ENCODE peak calls at places on chromosome 3, in five cellular contexts. F, I, S, N and C are unnamed samples.

GRCh38 chr3:43036621-43037331 is 57.7 kb downstream of the GASK1A start:
- DNase-seq in F (no peak), I (no peak), S (no peak), N (no peak), C (no peak)

GRCh38 chr3:79247367-79248103 is 520.3 kb downstream of the ROBO1 start:
- DNase-seq in F (no peak), I (no peak), S (no peak), N (no peak), C (no peak)

GRCh38 chr3:171055336-171056178 is 29.0 kb upstream of the SLC2A2 start:
- DNase-seq in F (peak; percentile 73), I (peak; percentile 11), S (no peak), N (no peak), C (peak; percentile 20)

GRCh38 chr3:169929830-169930519 is 18.6 kb downstream of the SAMD7 start:
- DNase-seq in F (no peak), I (no peak), S (no peak), N (no peak), C (no peak)

GRCh38 chr3:115403791-115404190 is 219.5 kb upstream of the GAP43 start:
- DNase-seq in F (no peak), I (no peak), S (no peak), N (no peak), C (no peak)

GRCh38 chr3:117045143-117045542 is 335.6 kb downstream of the TUSC7 start:
- DNase-seq in F (no peak), I (no peak), S (no peak), N (no peak), C (no peak)

GRCh38 chr3:186538779-186539178 is 5.4 kb downstream of the CRYGS start:
- DNase-seq in F (no peak), I (no peak), S (no peak), N (no peak), C (no peak)

GRCh38 chr3:66253790-66254620 is 33.2 kb downstream of the SLC25A26 start:
- DNase-seq in F (peak; percentile 23), I (peak; percentile 65), S (no peak), N (peak; percentile 55), C (peak; percentile 58)

GRCh38 chr3:98185180-98185579 is 18.7 kb downstream of the OR5H15 start:
- DNase-seq in F (peak; percentile 3), I (no peak), S (no peak), N (no peak), C (no peak)

GRCh38 chr3:45964139-45964538 is 20.9 kb downstream of the CXCR6 start:
- DNase-seq in F (no peak), I (no peak), S (no peak), N (no peak), C (no peak)

GRCh38 chr3:78494831-78495230 is 1273.0 kb downstream of the ROBO1 start:
- DNase-seq in F (no peak), I (no peak), S (no peak), N (no peak), C (no peak)

GRCh38 chr3:150721285-150722130 is 17.8 kb upstream of the ERICH6 start:
- DNase-seq in F (peak; percentile 66), I (peak; percentile 69), S (no peak), N (peak; percentile 68), C (peak; percentile 47)

GRCh38 chr3:148723591-148723990 is 25.9 kb downstream of the AGTR1 start:
- DNase-seq in F (peak; percentile 85), I (no peak), S (no peak), N (no peak), C (no peak)

GRCh38 chr3:42189071-42189470 is 76.9 kb downstream of the CCK start:
- DNase-seq in F (no peak), I (no peak), S (no peak), N (no peak), C (no peak)